ENCODE peak calls at places on chromosomes 3 and 15, in nine cellular contexts. One of them, this sample, is unnamed.

GRCh38 chr3:40201770-40202169 is 107.7 kb upstream of the EIF1B start:
- DNase-seq in heart right ventricle: no peak
- DNase-seq in GM04504: no peak
- DNase-seq in A172: no peak
- DNase-seq in RWPE1: no peak
- DNase-seq in kidney epithelial cell: no peak
- DNase-seq in iPS-NIHi11: no peak
- DNase-seq in neural crest cell: no peak
- DNase-seq in colonic mucosa: no peak
- DNase-seq in this sample: no peak

GRCh38 chr3:114506622-114507300 is 212.9 kb downstream of the TIGIT start:
- DNase-seq in heart right ventricle: no peak
- DNase-seq in GM04504: peak
- DNase-seq in A172: peak
- DNase-seq in RWPE1: no peak
- DNase-seq in kidney epithelial cell: no peak
- DNase-seq in iPS-NIHi11: no peak
- DNase-seq in neural crest cell: no peak
- DNase-seq in colonic mucosa: no peak
- DNase-seq in this sample: no peak

GRCh38 chr3:45596290-45596791 is 1.8 kb downstream of the LIMD1 start:
- DNase-seq in heart right ventricle: no peak
- DNase-seq in GM04504: no peak
- DNase-seq in A172: no peak
- DNase-seq in RWPE1: no peak
- DNase-seq in kidney epithelial cell: no peak
- DNase-seq in iPS-NIHi11: no peak
- DNase-seq in neural crest cell: no peak
- DNase-seq in colonic mucosa: peak
- DNase-seq in this sample: no peak

GRCh38 chr3:64131755-64132154 is 93.5 kb downstream of the PRICKLE2 start:
- DNase-seq in heart right ventricle: no peak
- DNase-seq in GM04504: no peak
- DNase-seq in A172: no peak
- DNase-seq in RWPE1: no peak
- DNase-seq in kidney epithelial cell: no peak
- DNase-seq in iPS-NIHi11: no peak
- DNase-seq in neural crest cell: no peak
- DNase-seq in colonic mucosa: no peak
- DNase-seq in this sample: no peak

GRCh38 chr3:127209155-127209839 is 16.4 kb downstream of the PRR23E start:
- DNase-seq in heart right ventricle: no peak
- DNase-seq in GM04504: no peak
- DNase-seq in A172: no peak
- DNase-seq in RWPE1: no peak
- DNase-seq in kidney epithelial cell: no peak
- DNase-seq in iPS-NIHi11: no peak
- DNase-seq in neural crest cell: no peak
- DNase-seq in colonic mucosa: peak
- DNase-seq in this sample: no peak

GRCh38 chr3:24158756-24159155 is 213.7 kb downstream of the NR1D2 start:
- DNase-seq in heart right ventricle: no peak
- DNase-seq in GM04504: no peak
- DNase-seq in A172: peak
- DNase-seq in RWPE1: no peak
- DNase-seq in kidney epithelial cell: no peak
- DNase-seq in iPS-NIHi11: no peak
- DNase-seq in neural crest cell: no peak
- DNase-seq in colonic mucosa: no peak
- DNase-seq in this sample: no peak

GRCh38 chr15:66621491-66622467 is 56.0 kb upstream of the LCTL start:
- DNase-seq in heart right ventricle: no peak
- DNase-seq in GM04504: no peak
- DNase-seq in A172: no peak
- DNase-seq in RWPE1: no peak
- DNase-seq in kidney epithelial cell: no peak
- DNase-seq in iPS-NIHi11: peak
- DNase-seq in neural crest cell: peak
- DNase-seq in colonic mucosa: peak
- DNase-seq in this sample: peak

GRCh38 chr3:115239717-115240116 is 92.6 kb upstream of the ZBTB20 start:
- DNase-seq in heart right ventricle: peak
- DNase-seq in GM04504: peak
- DNase-seq in A172: peak
- DNase-seq in RWPE1: peak
- DNase-seq in kidney epithelial cell: peak
- DNase-seq in iPS-NIHi11: no peak
- DNase-seq in neural crest cell: no peak
- DNase-seq in colonic mucosa: peak
- DNase-seq in this sample: no peak